ENCODE peak calls at places on chromosomes 13 and 19, in nine cellular contexts. E is bronchial epithelial cell; B is globus pallidus; U is body of pancreas; M is Calu3; K is GM19239; T is DMS79 treated with DMSO at 0.1 percent for 48 hours; X is activated naive CD4-positive, alpha-beta T cell; Y is activated CD8-positive, alpha-beta memory T cell treated with anti-CD3 and anti-CD28 coated beads, Interleukin-2, amount 50 U/mL, for 4 hours. N is an unnamed sample.

GRCh38 chr19:4553092-4553695 is 6.3 kb downstream of the SEMA6B start:
- DNase-seq in E (no peak), B (no peak), U (no peak), M (no peak), K (no peak), T (no peak), X (no peak), Y (no peak), N (no peak)

GRCh38 chr19:45149129-45149528 is 11.7 kb downstream of the NKPD1 start:
- DNase-seq in E (no peak), B (no peak), U (no peak), M (no peak), K (no peak), T (no peak), X (no peak), Y (no peak), N (no peak)

GRCh38 chr19:39498262-39499081 is at the start of gene DLL3:
- DNase-seq in E (no peak), B (no peak), U (no peak), M (no peak), K (no peak), T (peak; percentile 77), X (no peak), Y (no peak), N (no peak)

GRCh38 chr19:35350591-35350990 is 2.9 kb downstream of the FFAR1 start:
- DNase-seq in E (no peak), B (no peak), U (peak; percentile 34), M (no peak), K (no peak), T (no peak), X (no peak), Y (no peak), N (no peak)

GRCh38 chr13:45325806-45326205 is 15.2 kb downstream of the TPT1 start:
- DNase-seq in E (peak; percentile 93), B (peak; percentile 47), U (peak; percentile 79), M (no peak), K (no peak), T (no peak), X (no peak), Y (no peak), N (no peak)

GRCh38 chr13:27923794-27924528 is 4.2 kb downstream of the PDX1 start:
- DNase-seq in E (no peak), B (no peak), U (peak; percentile 44), M (no peak), K (no peak), T (no peak), X (no peak), Y (no peak), N (no peak)

GRCh38 chr13:54733639-54734038 is 1705.0 kb downstream of the OLFM4 start:
- DNase-seq in E (no peak), B (no peak), U (no peak), M (no peak), K (no peak), T (no peak), X (no peak), Y (no peak), N (no peak)

GRCh38 chr19:1860133-1860775 is 3.1 kb downstream of the KLF16 start:
- DNase-seq in E (peak; percentile 33), B (no peak), U (peak; percentile 72), M (peak; percentile 62), K (no peak), T (no peak), X (no peak), Y (peak; percentile 58), N (no peak)

GRCh38 chr19:54282706-54283105 is 1.8 kb upstream of the LILRB2 start:
- DNase-seq in E (no peak), B (no peak), U (no peak), M (no peak), K (no peak), T (no peak), X (no peak), Y (no peak), N (no peak)

GRCh38 chr13:38900188-38900587 is 90.4 kb downstream of the STOML3 start:
- DNase-seq in E (no peak), B (peak; percentile 43), U (no peak), M (no peak), K (no peak), T (no peak), X (no peak), Y (no peak), N (no peak)

GRCh38 chr19:38736413-38737280 is 7.6 kb downstream of the CAPN12 start:
- DNase-seq in E (peak; percentile 52), B (no peak), U (peak; percentile 87), M (peak; percentile 80), K (peak; percentile 58), T (peak; percentile 20), X (no peak), Y (peak; percentile 68), N (no peak)

GRCh38 chr13:102651892-102652291 is 43.0 kb downstream of the METTL21C start:
- DNase-seq in E (no peak), B (no peak), U (no peak), M (no peak), K (no peak), T (no peak), X (no peak), Y (no peak), N (no peak)

GRCh38 chr13:26855071-26855470 is 94.5 kb upstream of the GPR12 start:
- DNase-seq in E (no peak), B (peak; percentile 93), U (no peak), M (no peak), K (no peak), T (no peak), X (no peak), Y (no peak), N (no peak)

GRCh38 chr19:46634045-46634655 is 1.9 kb downstream of the GNG8 start:
- DNase-seq in E (peak; percentile 80), B (peak; percentile 77), U (peak; percentile 86), M (peak; percentile 97), K (peak; percentile 78), T (peak; percentile 71), X (peak; percentile 96), Y (peak; percentile 92), N (peak; percentile 64)